ENCODE peak calls at places on chromosomes 16 and 17, in nine cellular contexts. M is uterus, J is astrocyte, Z is WERI-Rb-1, F is OCI-LY7, Y is MM.1S, T is thoracic aorta, O is IMR-90, K is cardiac muscle cell. B is an unnamed sample.

GRCh38 chr17:6712058-6712853 is 913 bp downstream of the SLC13A5 start:
- DNase-seq in T (no peak), Z (peak; percentile 74), O (no peak), F (no peak), J (peak; percentile 36), M (no peak), Y (no peak), K (peak; percentile 60), B (peak; percentile 81)

GRCh38 chr17:62162898-62163297 is 97.8 kb upstream of the MED13 start:
- DNase-seq in O (no peak), M (no peak), Y (no peak), F (no peak), J (no peak), T (no peak), Z (no peak), K (no peak), B (no peak)

GRCh38 chr17:39098474-39099090 is 52.9 kb downstream of the PLXDC1 start:
- DNase-seq in O (no peak), K (no peak), Y (no peak), F (peak; percentile 29), T (no peak), J (no peak), M (no peak), Z (no peak), B (no peak)

GRCh38 chr17:5822281-5823060 is 238.2 kb upstream of the NLRP1 start:
- DNase-seq in J (no peak), O (no peak), F (no peak), T (no peak), M (no peak), Z (no peak), Y (no peak), K (no peak), B (no peak)

GRCh38 chr17:48194097-48194550 is 86.6 kb downstream of the SNX11 start:
- DNase-seq in M (no peak), J (peak; percentile 80), K (no peak), Z (no peak), Y (no peak), F (no peak), T (no peak), O (peak; percentile 47), B (peak; percentile 28)

GRCh38 chr17:64773836-64774761 is 112.0 kb upstream of the SMURF2 start:
- DNase-seq in J (peak; percentile 41), K (peak; percentile 66), M (no peak), T (no peak), F (peak; percentile 70), Z (peak; percentile 95), Y (peak; percentile 74), O (peak; percentile 75), B (peak; percentile 89)

GRCh38 chr17:65535777-65536572 is 25.5 kb downstream of the AXIN2 start:
- DNase-seq in T (no peak), M (no peak), Y (no peak), J (no peak), Z (no peak), K (no peak), O (peak; percentile 45), F (no peak), B (no peak)

GRCh38 chr16:79898703-79899102 is 298.2 kb upstream of the MAF start:
- DNase-seq in Y (no peak), Z (no peak), T (no peak), O (no peak), K (no peak), J (no peak), F (no peak), M (no peak), B (no peak)

GRCh38 chr16:3857189-3858013 is 23.1 kb downstream of the CREBBP start:
- DNase-seq in Z (no peak), T (no peak), M (peak; percentile 70), F (no peak), J (no peak), K (peak; percentile 89), Y (peak; percentile 14), O (peak; percentile 67), B (peak; percentile 36)

GRCh38 chr16:3854740-3855139 is 25.8 kb downstream of the CREBBP start:
- DNase-seq in M (no peak), Y (no peak), Z (no peak), J (no peak), T (no peak), K (peak; percentile 55), F (no peak), O (no peak), B (no peak)

GRCh38 chr16:3858809-3859208 is 21.7 kb downstream of the CREBBP start:
- DNase-seq in T (no peak), O (no peak), F (no peak), Y (no peak), Z (no peak), M (no peak), K (no peak), J (no peak), B (no peak)

GRCh38 chr16:3855142-3855541 is 25.4 kb downstream of the CREBBP start:
- DNase-seq in J (no peak), O (no peak), M (no peak), F (no peak), T (no peak), K (no peak), Z (no peak), Y (no peak), B (no peak)

GRCh38 chr16:3856367-3857141 is 24.0 kb downstream of the CREBBP start:
- DNase-seq in K (no peak), O (no peak), T (no peak), Y (no peak), F (no peak), M (no peak), Z (no peak), J (no peak), B (no peak)
- H3K27ac ChIP-seq in K (peak overlapping the region; percentile 40), O (no peak overlapping the region), T (peak overlapping the region; percentile 37), Y (peak overlapping the region; percentile 24), F (no peak overlapping the region), M (peak overlapping the region; percentile 47), Z (no peak overlapping the region), J (no peak overlapping the region), B (no peak overlapping the region)

GRCh38 chr16:85243312-85243711 is 131.0 kb upstream of the CIBAR2 start:
- DNase-seq in Z (no peak), M (no peak), O (no peak), K (no peak), J (no peak), Y (no peak), T (no peak), F (no peak), B (no peak)

GRCh38 chr16:85248269-85248668 is 136.0 kb upstream of the CIBAR2 start:
- DNase-seq in M (no peak), T (no peak), Z (no peak), J (no peak), O (no peak), K (no peak), Y (no peak), F (no peak), B (no peak)

GRCh38 chr16:85246973-85247372 is 134.7 kb upstream of the CIBAR2 start:
- DNase-seq in Z (no peak), J (no peak), F (no peak), O (no peak), K (no peak), T (no peak), Y (no peak), M (no peak), B (no peak)

GRCh38 chr16:85246473-85246872 is 134.2 kb upstream of the CIBAR2 start:
- DNase-seq in J (no peak), M (no peak), T (no peak), Z (peak; percentile 71), O (no peak), F (no peak), K (no peak), Y (no peak), B (no peak)

DNA sequence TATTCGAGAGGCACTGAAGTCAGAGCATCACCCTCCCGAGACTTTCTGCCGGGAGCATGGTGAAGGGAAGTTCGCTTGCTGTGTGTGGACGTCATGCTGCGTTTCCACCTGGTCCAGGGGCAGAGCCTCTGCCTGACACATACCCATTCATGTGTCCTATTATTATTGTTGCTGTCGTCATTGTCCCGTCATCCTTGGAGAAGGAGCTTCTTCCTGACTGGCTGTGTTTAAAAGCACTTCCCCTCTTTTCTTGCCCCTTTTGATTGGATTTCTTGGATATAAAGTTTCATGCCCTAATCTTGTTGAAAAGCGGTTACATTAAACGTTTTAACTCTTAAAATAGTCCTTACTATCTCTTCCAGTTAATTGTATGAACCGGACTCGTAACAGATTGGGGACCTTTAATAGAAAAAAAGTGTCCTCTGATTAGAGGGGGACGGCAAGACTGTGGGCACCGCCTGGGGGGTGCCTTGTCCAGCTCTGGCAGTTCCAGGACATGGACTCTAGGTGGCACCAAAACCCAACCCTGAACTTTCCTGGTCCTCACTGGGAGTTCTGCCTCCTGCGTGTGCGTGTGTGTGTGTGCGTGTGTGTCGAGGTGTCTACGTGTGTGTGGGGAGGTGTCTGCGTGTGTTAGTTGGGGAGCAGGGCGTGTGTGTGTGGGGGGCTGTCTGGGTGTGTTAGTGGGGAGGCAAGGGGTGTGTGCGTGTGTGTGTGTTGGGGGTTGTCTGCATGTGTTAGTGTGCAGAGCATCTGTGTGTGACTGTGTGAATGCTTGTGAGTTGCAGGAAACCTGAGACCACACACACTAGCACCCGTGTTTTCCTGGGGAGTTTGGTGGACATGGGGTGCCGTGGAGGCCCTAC is 133.3 kb upstream of the CIBAR2 start:
- DNase-seq in Y (peak; percentile 9), M (peak; percentile 74), J (peak; percentile 68), K (peak; percentile 80), F (peak; percentile 78), O (peak; percentile 79), Z (peak; percentile 44), T (no peak), B (no peak)
- TF ChIP-seq CTCF in Y (peak; percentile 60), M (peak; percentile 82), J (peak; percentile 85), K (peak; percentile 97), F (peak; percentile 98), O (peak; percentile 85), Z (peak; percentile 80), T (peak; percentile 85), B (peak; percentile 74)

DNA sequence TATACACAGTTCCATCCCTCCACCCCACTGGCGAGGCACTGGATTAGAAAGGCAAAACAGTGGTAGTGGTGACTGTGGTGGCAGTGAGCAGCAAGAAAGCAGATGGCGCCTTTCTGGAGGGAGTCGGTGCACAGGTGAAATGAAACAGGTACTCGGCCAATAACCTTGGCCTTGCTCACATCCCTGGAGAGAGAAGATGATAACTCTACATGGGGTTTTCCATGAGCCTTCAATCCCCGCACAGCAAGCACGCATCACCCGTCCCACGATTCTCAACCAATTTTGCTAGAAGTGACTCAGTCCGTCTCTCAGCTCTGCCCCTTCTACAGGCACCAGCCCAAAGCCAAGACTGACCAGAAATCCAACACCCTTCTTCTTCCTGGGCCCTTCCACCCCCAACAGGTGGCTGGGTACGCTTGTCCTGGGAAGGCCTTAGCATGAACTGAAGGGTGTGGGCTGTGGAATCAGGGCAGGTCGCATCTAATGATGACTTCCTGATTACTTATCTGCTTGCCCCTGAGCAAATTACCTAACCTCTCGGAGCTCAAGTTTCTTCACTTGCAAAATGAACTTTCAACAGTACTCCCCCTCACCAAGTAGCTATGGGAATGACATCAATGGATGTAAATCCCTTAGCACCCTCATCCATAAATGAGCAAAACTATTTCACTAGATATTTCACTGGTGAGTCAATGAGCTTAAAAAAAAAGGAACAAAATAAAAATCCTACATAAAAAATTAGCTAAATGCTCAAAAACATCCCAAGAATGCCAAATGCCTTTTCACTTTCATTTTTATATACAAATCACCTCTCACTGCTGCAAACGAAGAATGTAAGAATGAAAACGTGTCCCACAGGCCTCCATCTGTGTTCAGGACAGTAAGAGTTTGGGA is 18.0 kb downstream of the XPO6 start:
- DNase-seq in O (peak; percentile 98), T (no peak), Y (no peak), F (no peak), M (no peak), J (peak; percentile 95), Z (no peak), K (peak; percentile 85), B (peak; percentile 89)
- H3K27ac ChIP-seq in O (peak overlapping the region; percentile 100), T (peak overlapping the region; percentile 43), Y (no peak overlapping the region), F (peak overlapping the region; percentile 22), M (no peak overlapping the region), J (peak overlapping the region; percentile 79), Z (no peak overlapping the region), K (no peak overlapping the region), B (no peak overlapping the region)

GRCh38 chr17:8630802-8631553 is 453 bp upstream of the MYH10 start:
- DNase-seq in F (peak; percentile 99), J (peak; percentile 100), Y (peak; percentile 99), K (peak; percentile 100), M (peak; percentile 99), T (peak; percentile 94), O (peak; percentile 100), Z (peak; percentile 99), B (peak; percentile 99)

GRCh38 chr17:8628609-8629169 is 1.8 kb downstream of the MYH10 start:
- DNase-seq in Y (no peak), O (no peak), K (peak; percentile 48), J (no peak), T (no peak), M (no peak), Z (no peak), F (no peak), B (no peak)

GRCh38 chr17:8631554-8631877 is 991 bp upstream of the MYH10 start:
- DNase-seq in O (peak; percentile 20), T (no peak), M (no peak), Y (no peak), K (peak; percentile 30), J (no peak), Z (no peak), F (no peak), B (peak; percentile 34)

GRCh38 chr17:8629371-8630226 is 926 bp downstream of the MYH10 start:
- DNase-seq in O (no peak), F (peak; percentile 26), K (peak; percentile 53), T (no peak), J (no peak), M (peak; percentile 50), Z (peak; percentile 46), Y (no peak), B (no peak)

GRCh38 chr17:8630227-8630801 is at the start of gene MYH10:
- DNase-seq in Y (peak; percentile 10), K (no peak), Z (peak; percentile 32), O (no peak), F (peak; percentile 18), T (no peak), M (peak; percentile 37), J (no peak), B (no peak)
- TF ChIP-seq CTCF in Y (no peak), K (peak; percentile 20), Z (peak; percentile 27), O (peak; percentile 25), F (peak; percentile 39), T (peak; percentile 46), M (no peak), J (no peak), B (peak; percentile 35)